ENCODE peak calls at places on chromosomes 3 and 15, in seven cellular contexts. One of them, this sample, is unnamed.
A peak's percentile ranks its signal among the peaks of the same experiment; 100 is the strongest.

GRCh38 chr3:127706312-127706711 is 33.6 kb downstream of the ABTB1 start:
- DNase-seq in HFFc6: no peak
- DNase-seq in AG20443: no peak
- DNase-seq in DMS79 treated with DMSO at 0.1 percent for 48 hours: no peak
- DNase-seq in KG1: no peak
- DNase-seq in GM12865: no peak
- DNase-seq in fibroblast of mammary gland: no peak
- DNase-seq in this sample: no peak

GRCh38 chr15:96549136-96549535 is 218.6 kb downstream of the NR2F2 start:
- DNase-seq in HFFc6: no peak
- DNase-seq in AG20443: no peak
- DNase-seq in DMS79 treated with DMSO at 0.1 percent for 48 hours: no peak
- DNase-seq in KG1: no peak
- DNase-seq in GM12865: no peak
- DNase-seq in fibroblast of mammary gland: no peak
- DNase-seq in this sample: no peak

GRCh38 chr3:134328147-134328591 is 46.1 kb downstream of the AMOTL2 start:
- DNase-seq in HFFc6: peak; percentile 92
- DNase-seq in AG20443: peak; percentile 67
- DNase-seq in DMS79 treated with DMSO at 0.1 percent for 48 hours: no peak
- DNase-seq in KG1: no peak
- DNase-seq in GM12865: no peak
- DNase-seq in fibroblast of mammary gland: peak; percentile 90
- DNase-seq in this sample: no peak

GRCh38 chr3:169400874-169401273 is 262.6 kb downstream of the MECOM start:
- DNase-seq in HFFc6: no peak
- DNase-seq in AG20443: no peak
- DNase-seq in DMS79 treated with DMSO at 0.1 percent for 48 hours: no peak
- DNase-seq in KG1: no peak
- DNase-seq in GM12865: no peak
- DNase-seq in fibroblast of mammary gland: no peak
- DNase-seq in this sample: peak; percentile 58

GRCh38 chr15:85488997-85489396 is 108.6 kb downstream of the AKAP13 start:
- DNase-seq in HFFc6: no peak
- DNase-seq in AG20443: no peak
- DNase-seq in DMS79 treated with DMSO at 0.1 percent for 48 hours: no peak
- DNase-seq in KG1: no peak
- DNase-seq in GM12865: no peak
- DNase-seq in fibroblast of mammary gland: no peak
- DNase-seq in this sample: no peak

GRCh38 chr3:20669184-20669583 is 483.2 kb upstream of the SGO1 start:
- DNase-seq in HFFc6: no peak
- DNase-seq in AG20443: peak; percentile 33
- DNase-seq in DMS79 treated with DMSO at 0.1 percent for 48 hours: no peak
- DNase-seq in KG1: no peak
- DNase-seq in GM12865: no peak
- DNase-seq in fibroblast of mammary gland: no peak
- DNase-seq in this sample: no peak

GRCh38 chr3:4680227-4680691 is 187.1 kb downstream of the ITPR1 start:
- DNase-seq in HFFc6: no peak
- DNase-seq in AG20443: no peak
- DNase-seq in DMS79 treated with DMSO at 0.1 percent for 48 hours: no peak
- DNase-seq in KG1: no peak
- DNase-seq in GM12865: no peak
- DNase-seq in fibroblast of mammary gland: no peak
- DNase-seq in this sample: no peak

GRCh38 chr3:58051196-58051595 is 43.0 kb downstream of the FLNB start:
- DNase-seq in HFFc6: peak; percentile 85
- DNase-seq in AG20443: peak; percentile 76
- DNase-seq in DMS79 treated with DMSO at 0.1 percent for 48 hours: peak; percentile 3
- DNase-seq in KG1: no peak
- DNase-seq in GM12865: no peak
- DNase-seq in fibroblast of mammary gland: peak; percentile 90
- DNase-seq in this sample: no peak

GRCh38 chr3:183538475-183538874 is 17.0 kb downstream of the KLHL6 start:
- DNase-seq in HFFc6: no peak
- DNase-seq in AG20443: no peak
- DNase-seq in DMS79 treated with DMSO at 0.1 percent for 48 hours: no peak
- DNase-seq in KG1: no peak
- DNase-seq in GM12865: no peak
- DNase-seq in fibroblast of mammary gland: no peak
- DNase-seq in this sample: no peak

GRCh38 chr3:13451301-13451673 is 28.8 kb upstream of the HDAC11 start:
- DNase-seq in HFFc6: peak; percentile 35
- DNase-seq in AG20443: no peak
- DNase-seq in DMS79 treated with DMSO at 0.1 percent for 48 hours: peak; percentile 23
- DNase-seq in KG1: no peak
- DNase-seq in GM12865: no peak
- DNase-seq in fibroblast of mammary gland: peak; percentile 24
- DNase-seq in this sample: no peak

GRCh38 chr3:3825025-3825424 is 25.8 kb downstream of the LRRN1 start:
- DNase-seq in HFFc6: no peak
- DNase-seq in AG20443: no peak
- DNase-seq in DMS79 treated with DMSO at 0.1 percent for 48 hours: no peak
- DNase-seq in KG1: no peak
- DNase-seq in GM12865: no peak
- DNase-seq in fibroblast of mammary gland: no peak
- DNase-seq in this sample: no peak

GRCh38 chr3:151379083-151379734 is 5.3 kb downstream of the P2RY12 start:
- DNase-seq in HFFc6: no peak
- DNase-seq in AG20443: no peak
- DNase-seq in DMS79 treated with DMSO at 0.1 percent for 48 hours: no peak
- DNase-seq in KG1: no peak
- DNase-seq in GM12865: peak; percentile 47
- DNase-seq in fibroblast of mammary gland: peak; percentile 25
- DNase-seq in this sample: peak; percentile 46

GRCh38 chr3:112261742-112262141 is 32.3 kb downstream of the SLC9C1 start:
- DNase-seq in HFFc6: no peak
- DNase-seq in AG20443: no peak
- DNase-seq in DMS79 treated with DMSO at 0.1 percent for 48 hours: no peak
- DNase-seq in KG1: no peak
- DNase-seq in GM12865: no peak
- DNase-seq in fibroblast of mammary gland: no peak
- DNase-seq in this sample: no peak

GRCh38 chr3:114319453-114319852 is 25.6 kb downstream of the TIGIT start:
- DNase-seq in HFFc6: peak; percentile 4
- DNase-seq in AG20443: peak; percentile 29
- DNase-seq in DMS79 treated with DMSO at 0.1 percent for 48 hours: peak; percentile 48
- DNase-seq in KG1: no peak
- DNase-seq in GM12865: no peak
- DNase-seq in fibroblast of mammary gland: peak; percentile 73
- DNase-seq in this sample: no peak

GRCh38 chr15:39558421-39558820 is 22.5 kb upstream of the THBS1 start:
- DNase-seq in HFFc6: no peak
- DNase-seq in AG20443: no peak
- DNase-seq in DMS79 treated with DMSO at 0.1 percent for 48 hours: no peak
- DNase-seq in KG1: no peak
- DNase-seq in GM12865: no peak
- DNase-seq in fibroblast of mammary gland: no peak
- DNase-seq in this sample: no peak

GRCh38 chr3:72270072-72270611 is 485.2 kb upstream of the PROK2 start:
- DNase-seq in HFFc6: peak; percentile 89
- DNase-seq in AG20443: peak; percentile 91
- DNase-seq in DMS79 treated with DMSO at 0.1 percent for 48 hours: no peak
- DNase-seq in KG1: no peak
- DNase-seq in GM12865: peak; percentile 76
- DNase-seq in fibroblast of mammary gland: peak; percentile 98
- DNase-seq in this sample: peak; percentile 41

GRCh38 chr3:188037116-188037718 is 116.7 kb upstream of the LPP start:
- DNase-seq in HFFc6: peak; percentile 25
- DNase-seq in AG20443: no peak
- DNase-seq in DMS79 treated with DMSO at 0.1 percent for 48 hours: no peak
- DNase-seq in KG1: no peak
- DNase-seq in GM12865: no peak
- DNase-seq in fibroblast of mammary gland: peak; percentile 67
- DNase-seq in this sample: no peak

GRCh38 chr3:37198996-37199395 is 24.6 kb upstream of the LRRFIP2 start:
- DNase-seq in HFFc6: peak; percentile 22
- DNase-seq in AG20443: peak; percentile 30
- DNase-seq in DMS79 treated with DMSO at 0.1 percent for 48 hours: no peak
- DNase-seq in KG1: no peak
- DNase-seq in GM12865: no peak
- DNase-seq in fibroblast of mammary gland: peak; percentile 70
- DNase-seq in this sample: no peak

GRCh38 chr3:15694628-15695027 is 93.1 kb downstream of the BTD start:
- DNase-seq in HFFc6: no peak
- DNase-seq in AG20443: no peak
- DNase-seq in DMS79 treated with DMSO at 0.1 percent for 48 hours: no peak
- DNase-seq in KG1: no peak
- DNase-seq in GM12865: no peak
- DNase-seq in fibroblast of mammary gland: no peak
- DNase-seq in this sample: no peak

GRCh38 chr3:146160964-146161724 is at the start of gene PLOD2:
- DNase-seq in HFFc6: peak; percentile 85
- DNase-seq in AG20443: peak; percentile 90
- DNase-seq in DMS79 treated with DMSO at 0.1 percent for 48 hours: peak; percentile 26
- DNase-seq in KG1: peak; percentile 41
- DNase-seq in GM12865: peak; percentile 81
- DNase-seq in fibroblast of mammary gland: peak; percentile 80
- DNase-seq in this sample: peak; percentile 43

GRCh38 chr3:48555231-48555948 is 1.2 kb downstream of the PFKFB4 start:
- DNase-seq in HFFc6: no peak
- DNase-seq in AG20443: no peak
- DNase-seq in DMS79 treated with DMSO at 0.1 percent for 48 hours: no peak
- DNase-seq in KG1: no peak
- DNase-seq in GM12865: no peak
- DNase-seq in fibroblast of mammary gland: no peak
- DNase-seq in this sample: peak; percentile 42